ENCODE peak calls at places on chromosomes 16 and 17, in eight cellular contexts. R is heart left ventricle, A is DND-41, L is colonic mucosa, M is heart right ventricle, J is H9, O is A549, W is mucosa of descending colon. H is an unnamed sample. For H3K9me3 and H3K4me1, the result is how much of the 10 kb centered on the place peaks cover.

GRCh38 chr17:45315583-45316270 is 1.1 kb downstream of the MAP3K14 start:
- DNase-seq in W (no peak), R (no peak), O (no peak), J (no peak), M (no peak), L (no peak), A (no peak), H (no peak)

GRCh38 chr17:2940352-2940751 is 123.1 kb downstream of the OR1D5 start:
- DNase-seq in J (peak), O (no peak), L (no peak), M (peak), A (no peak), W (no peak), R (peak), H (no peak)

GRCh38 chr16:87851601-87852000 is 17.7 kb downstream of the SLC7A5 start:
- DNase-seq in L (no peak), R (no peak), A (no peak), J (no peak), W (no peak), O (no peak), M (no peak), H (no peak)

GRCh38 chr17:17401271-17401781 is 75.5 kb upstream of the MED9 start:
- DNase-seq in O (peak), A (no peak), W (no peak), J (peak), R (no peak), L (no peak), M (no peak), H (peak)

GRCh38 chr17:2961446-2961845 is 102.0 kb downstream of the OR1D5 start:
- DNase-seq in R (no peak), M (no peak), L (no peak), A (no peak), O (no peak), J (peak), W (no peak), H (no peak)

GRCh38 chr17:45052052-45052772 is 780 bp upstream of the DCAKD start:
- DNase-seq in O (peak), W (peak), M (peak), R (peak), A (peak), L (peak), J (peak), H (peak)

GRCh38 chr16:8631373-8631772 is 9.9 kb downstream of the METTL22 start:
- DNase-seq in R (no peak), J (no peak), A (no peak), W (no peak), L (no peak), M (no peak), O (no peak), H (no peak)

GRCh38 chr17:75639771-75640555 is 6.7 kb downstream of the SMIM5 start:
- DNase-seq in A (no peak), J (no peak), R (peak), O (no peak), W (peak), M (no peak), L (peak), H (no peak)

GRCh38 chr17:29149431-29150064 is 30.6 kb downstream of the MYO18A start:
- DNase-seq in A (no peak), R (no peak), O (no peak), L (peak), W (peak), M (no peak), J (peak), H (no peak)

GRCh38 chr17:57313276-57313835 is 57.0 kb downstream of the MSI2 start:
- DNase-seq in M (no peak), W (no peak), R (no peak), L (no peak), J (no peak), O (no peak), A (no peak), H (no peak)

GRCh38 chr17:47736501-47737211 is 3.6 kb downstream of the TBX21 start:
- DNase-seq in J (peak), O (no peak), R (no peak), W (no peak), M (no peak), A (peak), L (no peak), H (no peak)

GRCh38 chr17:70767102-70767701 is 597.9 kb downstream of the KCNJ2 start:
- DNase-seq in M (no peak), J (no peak), W (no peak), R (no peak), O (peak), L (no peak), A (peak), H (no peak)

GRCh38 chr17:63676540-63676933 is 23.4 kb downstream of the LIMD2 start:
- DNase-seq in W (no peak), R (no peak), A (no peak), L (no peak), M (no peak), O (no peak), J (no peak), H (no peak)

GRCh38 chr17:13671771-13672170 is 70.0 kb upstream of the HS3ST3A1 start:
- DNase-seq in L (no peak), W (no peak), O (no peak), M (no peak), A (no peak), J (no peak), R (no peak), H (no peak)

GRCh38 chr17:65785109-65785508 is 223.7 kb upstream of the AXIN2 start:
- DNase-seq in M (no peak), R (no peak), O (peak), J (no peak), W (no peak), A (no peak), L (no peak), H (no peak)

GRCh38 chr16:24515186-24515585 is 24.2 kb upstream of the RBBP6 start:
- DNase-seq in J (no peak), A (no peak), O (no peak), W (no peak), M (no peak), L (no peak), R (no peak), H (no peak)

GRCh38 chr16:11639925-11640899 is 28.0 kb upstream of the SNN start:
- DNase-seq in O (peak), W (no peak), J (peak), L (peak), M (peak), A (no peak), R (peak), H (peak)

GRCh38 chr16:53881371-53881770 is 177.4 kb downstream of the FTO start:
- DNase-seq in L (no peak), O (peak), A (no peak), R (no peak), J (no peak), W (no peak), M (no peak), H (no peak)

GRCh38 chr17:74798239-74798707 is 22.1 kb upstream of the NAT9 start:
- DNase-seq in L (no peak), W (no peak), O (no peak), M (no peak), R (no peak), A (no peak), J (no peak), H (no peak)

GRCh38 chr17:74746922-74747321 is 1.5 kb upstream of the NHERF1 start:
- DNase-seq in J (no peak), M (no peak), O (no peak), A (no peak), W (peak), L (no peak), R (no peak), H (peak)

GRCh38 chr16:47887496-47887895 is 268.3 kb downstream of the ABCC12 start:
- DNase-seq in M (no peak), W (no peak), L (no peak), O (peak), J (peak), A (no peak), R (no peak), H (no peak)

GRCh38 chr17:64152428-64153125 is 22.6 kb upstream of the ERN1 start:
- DNase-seq in O (no peak), A (no peak), L (no peak), J (no peak), W (no peak), R (no peak), M (peak), H (no peak)

GRCh38 chr16:22313141-22313781 is 16.1 kb downstream of the POLR3E start:
- DNase-seq in W (no peak), O (no peak), L (no peak), A (no peak), J (no peak), M (no peak), R (no peak), H (peak)

GRCh38 chr17:51088287-51088686 is 32.4 kb downstream of the SPAG9 start:
- DNase-seq in L (no peak), J (no peak), W (no peak), M (no peak), R (no peak), A (no peak), O (no peak), H (no peak)

GRCh38 chr17:67151717-67152116 is 93.3 kb downstream of the HELZ start:
- DNase-seq in M (no peak), A (no peak), L (no peak), J (no peak), R (no peak), W (no peak), O (peak), H (no peak)

GRCh38 chr17:41777579-41778188 is 8.8 kb downstream of the JUP start:
- DNase-seq in W (peak), J (no peak), A (no peak), O (peak), M (peak), L (peak), R (peak), H (peak)

GRCh38 chr16:29757950-29758466 is 12.2 kb upstream of the C16orf54 start:
- DNase-seq in M (no peak), R (no peak), A (no peak), W (no peak), O (no peak), J (no peak), L (no peak), H (peak)
- TF ChIP-seq CTCF in M (no peak), R (no peak), A (no peak), W (no peak), O (no peak), J (no peak), L (no peak), H (peak)

DNA sequence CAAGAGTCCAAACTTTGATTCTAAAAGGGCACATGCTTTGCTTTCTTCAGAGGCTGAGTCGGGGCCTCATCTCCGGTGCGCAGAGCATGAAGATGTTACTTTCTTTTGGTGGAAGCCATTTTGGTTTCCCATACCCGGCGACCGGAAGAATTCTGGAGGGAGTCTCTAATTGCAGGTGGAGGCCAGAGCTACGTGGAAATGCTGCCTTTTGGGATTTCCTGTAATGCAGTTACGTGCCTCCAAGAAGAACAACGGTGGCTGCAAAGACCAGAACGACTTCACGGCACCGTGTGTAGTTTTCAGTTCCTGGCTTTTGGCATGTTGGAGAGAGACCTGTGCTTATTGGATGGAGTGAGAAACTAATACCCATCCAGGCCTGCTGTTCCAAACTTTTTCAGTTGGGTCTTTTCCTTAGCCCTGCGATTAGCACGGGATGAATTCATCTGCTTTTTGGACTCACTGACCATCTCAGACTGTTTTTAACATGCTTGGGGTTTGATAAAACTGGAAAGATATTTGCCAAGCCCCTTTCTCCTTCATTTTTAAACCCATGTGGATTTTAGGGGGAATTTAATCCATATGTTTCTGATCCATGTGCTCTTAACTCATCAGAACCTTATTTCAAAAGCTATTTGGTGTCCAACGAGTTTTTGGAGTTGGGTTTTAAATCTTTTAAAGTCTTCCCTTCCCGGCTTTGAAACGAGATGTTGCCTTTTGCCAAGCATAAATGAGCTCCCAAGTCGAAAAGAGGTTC is 19.0 kb downstream of the FOXL1 start:
- DNase-seq in L (no peak), J (no peak), A (no peak), O (no peak), W (no peak), R (no peak), M (no peak), H (no peak)
- H3K9me3 ChIP-seq in L (under half), J (under half), A (under half), O (under half), W (under half), R (under half), M (under half), H (under half)

GRCh38 chr16:21126518-21126917 is 24.1 kb downstream of the DNAH3 start:
- DNase-seq in A (no peak), J (no peak), L (no peak), R (no peak), M (no peak), W (no peak), O (no peak), H (no peak)
- H3K4me1 ChIP-seq in A (under half), J (under half), L (under half), R (under half), M (under half), W (under half), O (under half), H (under half)

DNA sequence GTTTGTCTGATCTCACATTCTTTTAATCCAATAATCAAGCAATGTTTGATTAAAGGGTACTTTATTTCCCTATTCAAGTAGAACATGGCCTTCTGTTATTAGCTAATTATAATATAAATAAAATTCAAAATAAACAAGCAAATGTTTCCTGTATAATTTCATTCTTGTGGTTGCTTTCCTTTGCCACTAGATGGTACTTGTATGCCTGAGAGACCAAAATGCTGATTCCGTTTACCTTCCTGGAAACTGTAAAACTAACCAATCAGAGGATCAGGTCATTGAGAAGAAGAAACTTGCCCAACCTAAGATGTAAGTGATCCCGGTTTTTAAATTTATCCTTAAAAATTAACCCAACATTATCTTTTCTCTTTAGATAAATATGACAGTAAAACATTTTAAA is 8.1 kb upstream of the ABCA5 start:
- DNase-seq in R (no peak), W (no peak), L (no peak), M (no peak), A (no peak), O (peak), J (no peak), H (no peak)
- TF ChIP-seq CTCF in R (peak), W (peak), L (peak), M (peak), A (peak), O (peak), J (peak), H (peak)

GRCh38 chr17:27086526-27086925 is 207.4 kb upstream of the WSB1 start:
- DNase-seq in L (no peak), W (no peak), M (no peak), R (no peak), A (no peak), J (no peak), O (no peak), H (no peak)

GRCh38 chr17:27082775-27083154 is 211.1 kb upstream of the WSB1 start:
- DNase-seq in A (no peak), R (no peak), O (no peak), L (no peak), J (no peak), W (no peak), M (no peak), H (no peak)

GRCh38 chr17:27087935-27088766 is 205.8 kb upstream of the WSB1 start:
- DNase-seq in M (no peak), R (no peak), W (no peak), O (no peak), J (no peak), A (no peak), L (no peak), H (no peak)

GRCh38 chr17:27083408-27084185 is 210.3 kb upstream of the WSB1 start:
- DNase-seq in A (no peak), J (no peak), O (no peak), M (no peak), L (no peak), R (no peak), W (no peak), H (no peak)

DNA sequence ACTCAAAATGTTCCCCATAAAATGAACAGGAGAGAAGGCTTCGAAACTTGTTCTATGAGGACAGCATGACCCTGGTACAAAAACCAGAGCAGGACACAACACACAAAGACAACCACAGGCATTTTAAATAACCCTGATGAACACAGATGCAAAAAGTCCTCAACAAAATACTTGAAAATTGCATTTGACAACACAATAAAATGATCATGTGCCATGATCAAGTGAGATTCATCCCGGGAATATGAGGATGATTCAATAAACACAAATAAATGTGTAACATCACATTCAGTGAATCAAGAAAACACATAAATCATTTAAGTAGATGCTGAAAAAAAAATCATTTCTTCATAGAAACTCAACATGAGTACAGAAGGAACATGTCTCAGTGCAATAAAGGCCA is 208.4 kb upstream of the WSB1 start:
- DNase-seq in R (no peak), L (no peak), O (no peak), W (no peak), A (no peak), M (no peak), J (no peak), H (no peak)
- H3K9me3 ChIP-seq in R (under half), L (under half), O (under half), W (under half), A (under half), M (under half), J (half or more), H (under half)

GRCh38 chr17:80667462-80668277 is 123.0 kb downstream of the RPTOR start:
- DNase-seq in W (peak), O (no peak), R (no peak), M (no peak), L (no peak), J (no peak), A (no peak), H (no peak)
- H3K4me1 ChIP-seq in W (under half), O (under half), R (under half), M (under half), L (under half), J (under half), A (half or more), H (under half)

GRCh38 chr16:57803413-57803990 is 1.2 kb upstream of the KIFC3 start:
- DNase-seq in J (no peak), L (no peak), M (peak), R (peak), O (no peak), A (no peak), W (no peak), H (no peak)

GRCh38 chr16:57802635-57803412 is 533 bp upstream of the KIFC3 start:
- DNase-seq in A (no peak), W (no peak), R (no peak), O (peak), L (no peak), M (no peak), J (peak), H (peak)

GRCh38 chr16:57801098-57801855 is 1.0 kb downstream of the KIFC3 start:
- DNase-seq in R (no peak), A (no peak), J (no peak), M (no peak), O (peak), L (no peak), W (no peak), H (no peak)

GRCh38 chr16:57800213-57801097 is 1.8 kb downstream of the KIFC3 start:
- DNase-seq in A (no peak), O (no peak), M (no peak), J (no peak), L (no peak), R (no peak), W (peak), H (peak)

DNA sequence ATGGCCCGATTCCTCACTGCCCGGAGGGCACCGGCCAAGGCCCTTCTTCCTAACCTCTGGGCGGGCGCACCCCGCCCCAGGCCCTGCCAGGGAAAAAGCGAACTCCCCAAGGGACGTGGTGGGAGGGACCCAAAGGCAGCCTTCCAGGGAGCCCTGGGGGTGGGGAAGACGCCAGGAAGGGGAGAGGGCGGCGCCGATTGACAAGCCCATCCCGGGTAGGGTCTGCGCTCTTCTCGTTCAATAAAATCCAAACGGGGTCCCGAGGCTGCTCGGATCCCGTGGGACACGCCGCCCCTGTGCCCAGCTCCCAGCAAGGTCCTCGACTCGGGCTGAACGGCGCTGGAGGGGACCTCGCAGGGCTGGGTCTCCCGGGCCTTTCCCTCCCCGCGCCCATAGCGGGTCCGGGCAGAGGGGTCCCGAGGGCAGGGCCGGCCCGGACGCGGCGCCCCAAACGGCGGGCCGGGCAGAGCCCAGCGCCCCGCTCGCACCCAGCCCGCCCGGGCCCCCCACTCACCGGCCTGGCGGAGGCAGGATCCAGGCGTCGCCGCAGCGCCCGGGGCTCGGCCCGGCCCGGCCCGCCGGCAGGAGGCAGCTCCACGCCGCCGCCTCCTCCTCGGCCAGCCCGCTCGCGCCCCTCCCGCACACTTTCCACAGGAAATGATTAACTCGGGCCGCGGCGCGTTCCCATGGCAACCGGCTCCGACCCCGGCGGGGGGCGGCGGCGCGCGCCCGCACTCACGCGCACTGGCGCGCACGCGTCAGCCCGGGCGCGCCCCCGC is at the start of gene KIFC3:
- DNase-seq in M (peak), W (peak), J (peak), L (peak), R (peak), O (peak), A (peak), H (peak)
- TF ChIP-seq CTCF in M (no peak), W (no peak), J (no peak), L (no peak), R (peak), O (peak), A (no peak), H (peak)

H was measured in right lobe of liver.